ENCODE peak calls at places on chromosomes 6 and 20, in six cellular contexts. F is left lung, R is spleen, T is astrocyte, U is hepatocyte, C is cardiac muscle cell. V is an unnamed sample. For H3K9me3, the result is how much of the 10 kb centered on the place peaks cover.

GRCh38 chr6:124676033-124676432 is 286.2 kb upstream of the RNF217 start:
- DNase-seq in F (no peak), R (no peak), T (peak), U (no peak), C (no peak), V (no peak)

GRCh38 chr20:3795511-3796468 is at the start of gene CDC25B:
- DNase-seq in F (peak), R (peak), T (peak), U (peak), C (peak), V (peak)

GRCh38 chr6:159833556-159833955 is 33.5 kb downstream of the PNLDC1 start:
- DNase-seq in F (no peak), R (no peak), T (no peak), U (no peak), C (no peak), V (no peak)

GRCh38 chr6:23013776-23014175 is 444.4 kb downstream of the HDGFL1 start:
- DNase-seq in F (no peak), R (no peak), T (peak), U (no peak), C (no peak), V (no peak)

GRCh38 chr6:95686858-95687257 is 109.5 kb downstream of the MANEA start:
- DNase-seq in F (no peak), R (no peak), T (no peak), U (no peak), C (no peak), V (no peak)

GRCh38 chr20:47596003-47596571 is 94.4 kb downstream of the NCOA3 start:
- DNase-seq in F (no peak), R (no peak), T (no peak), U (no peak), C (no peak), V (no peak)

GRCh38 chr6:157569543-157569942 is 188.6 kb downstream of the ZDHHC14 start:
- DNase-seq in F (no peak), R (no peak), T (no peak), U (no peak), C (no peak), V (no peak)

GRCh38 chr6:21305827-21306469 is 287.6 kb upstream of the SOX4 start:
- DNase-seq in F (no peak), R (no peak), T (peak), U (peak), C (no peak), V (no peak)

GRCh38 chr20:40103420-40103819 is 585.6 kb downstream of the MAFB start:
- DNase-seq in F (no peak), R (no peak), T (no peak), U (no peak), C (no peak), V (no peak)
- H3K9me3 ChIP-seq in F (under half), R (under half), T (under half), U (under half), C (under half), V (under half)

GRCh38 chr6:143806282-143807102 is 36.6 kb upstream of the LTV1 start:
- DNase-seq in F (peak), R (no peak), T (peak), U (peak), C (no peak), V (no peak)
- H3K27ac ChIP-seq in F (peak), R (no peak), T (peak), U (peak), C (no peak), V (no peak)

GRCh38 chr6:320351-321157 is 28.3 kb downstream of the DUSP22 start:
- DNase-seq in F (no peak), R (peak), T (no peak), U (no peak), C (no peak), V (peak)
- H3K9me3 ChIP-seq in F (under half), R (under half), T (under half), U (under half), C (under half), V (under half)

DNA sequence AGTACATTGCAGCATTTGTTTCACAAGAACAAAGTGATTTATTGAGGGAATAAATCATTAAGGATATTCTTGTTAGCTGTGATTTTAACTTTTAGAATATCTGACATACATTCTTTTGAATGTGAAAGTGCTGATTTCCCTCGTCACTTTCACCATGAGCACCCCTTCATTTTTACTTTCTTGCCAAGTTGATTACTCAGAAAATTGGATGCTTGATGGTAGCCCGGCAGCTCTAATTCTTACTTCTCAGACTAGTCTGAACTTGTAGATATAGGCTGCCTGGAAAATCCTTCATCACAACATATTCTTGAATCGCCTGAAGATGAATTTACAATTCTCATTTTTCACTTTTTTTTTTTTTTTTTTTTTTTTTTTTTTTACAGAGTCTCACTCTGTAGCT is 147.1 kb upstream of the SMLR1 start:
- DNase-seq in F (no peak), R (no peak), T (peak), U (no peak), C (no peak), V (no peak)
- H3K27ac ChIP-seq in F (peak), R (no peak), T (peak), U (no peak), C (no peak), V (no peak)

GRCh38 chr6:149185799-149186357 is 131.6 kb upstream of the TAB2 start:
- DNase-seq in F (no peak), R (no peak), T (no peak), U (no peak), C (no peak), V (no peak)
- H3K9me3 ChIP-seq in F (under half), R (under half), T (under half), U (under half), C (under half), V (under half)

GRCh38 chr6:19898141-19898740 is 61.1 kb downstream of the ID4 start:
- DNase-seq in F (no peak), R (no peak), T (no peak), U (no peak), C (no peak), V (no peak)

GRCh38 chr6:19896580-19897010 is 59.4 kb downstream of the ID4 start:
- DNase-seq in F (no peak), R (no peak), T (no peak), U (peak), C (no peak), V (no peak)

GRCh38 chr6:19891446-19891845 is 54.3 kb downstream of the ID4 start:
- DNase-seq in F (no peak), R (no peak), T (no peak), U (no peak), C (no peak), V (no peak)

GRCh38 chr6:19895866-19896579 is 58.9 kb downstream of the ID4 start:
- DNase-seq in F (no peak), R (no peak), T (no peak), U (no peak), C (no peak), V (no peak)

DNA sequence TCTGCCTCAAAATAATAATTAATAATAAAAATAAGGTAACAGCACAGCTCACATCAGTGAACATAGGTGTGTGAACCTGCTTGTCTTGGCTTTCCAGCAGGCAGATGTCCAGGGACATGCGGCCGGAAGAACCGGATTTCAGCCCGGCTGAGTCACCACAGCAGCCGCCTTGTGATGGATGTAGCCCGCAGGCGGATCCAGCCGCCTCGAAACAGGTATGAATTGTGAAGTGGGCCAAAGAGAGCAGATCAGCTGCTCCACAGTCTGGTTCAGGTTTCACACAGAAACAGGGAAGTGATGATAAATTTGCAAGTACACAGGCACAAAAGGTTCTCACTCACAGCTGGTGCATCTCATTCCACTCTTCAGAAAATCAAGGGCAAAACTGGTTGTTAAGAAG is 55.1 kb downstream of the ID4 start:
- DNase-seq in F (peak), R (no peak), T (no peak), U (peak), C (no peak), V (peak)
- H3K27ac ChIP-seq in F (no peak), R (no peak), T (no peak), U (peak), C (no peak), V (no peak)

GRCh38 chr6:121633309-121633708 is 197.9 kb downstream of the GJA1 start:
- DNase-seq in F (no peak), R (no peak), T (no peak), U (no peak), C (no peak), V (no peak)

GRCh38 chr6:121639041-121639440 is 203.6 kb downstream of the GJA1 start:
- DNase-seq in F (no peak), R (no peak), T (peak), U (no peak), C (no peak), V (no peak)

GRCh38 chr6:121630716-121631115 is 195.3 kb downstream of the GJA1 start:
- DNase-seq in F (no peak), R (no peak), T (no peak), U (no peak), C (no peak), V (no peak)

GRCh38 chr6:121641158-121641557 is 205.7 kb downstream of the GJA1 start:
- DNase-seq in F (no peak), R (no peak), T (no peak), U (no peak), C (no peak), V (no peak)

GRCh38 chr6:121635355-121635754 is 199.9 kb downstream of the GJA1 start:
- DNase-seq in F (no peak), R (no peak), T (no peak), U (no peak), C (no peak), V (no peak)
- H3K9me3 ChIP-seq in F (under half), R (under half), T (under half), U (under half), C (under half), V (under half)

GRCh38 chr6:81843302-81843701 is 90.8 kb upstream of the TENT5A start:
- DNase-seq in F (no peak), R (no peak), T (no peak), U (no peak), C (no peak), V (no peak)
- H3K27ac ChIP-seq in F (no peak), R (no peak), T (no peak), U (no peak), C (no peak), V (no peak)

V was measured in upper lobe of right lung.